ENCODE peak calls at places on chromosome 13, in seven cellular contexts. K, W, B, R, Y, D and O are unnamed samples.

GRCh38 chr13:105471683-105472082 is 1063.8 kb downstream of the EFNB2 start:
- DNase-seq in Y (no peak), D (no peak), B (no peak), R (no peak), W (no peak), K (no peak), O (peak)

GRCh38 chr13:27978301-27978968 is 9.3 kb upstream of the CDX2 start:
- DNase-seq in Y (peak), K (peak), B (no peak), W (no peak), D (no peak), R (no peak), O (no peak)

GRCh38 chr13:33771296-33771695 is 46.7 kb upstream of the RFC3 start:
- DNase-seq in W (no peak), R (no peak), D (no peak), K (no peak), Y (no peak), B (no peak), O (no peak)

GRCh38 chr13:99765869-99766268 is 205.7 kb downstream of the ZIC5 start:
- DNase-seq in D (no peak), B (no peak), K (no peak), Y (no peak), W (no peak), R (no peak), O (no peak)

GRCh38 chr13:100382787-100383186 is 205.8 kb downstream of the GGACT start:
- DNase-seq in W (no peak), Y (no peak), K (no peak), B (no peak), R (no peak), D (no peak), O (peak)

GRCh38 chr13:33379597-33379996 is 94.0 kb upstream of the STARD13 start:
- DNase-seq in W (no peak), K (no peak), D (no peak), B (no peak), R (no peak), Y (no peak), O (no peak)

GRCh38 chr13:98740131-98740530 is 12.3 kb downstream of the SLC15A1 start:
- DNase-seq in D (no peak), R (no peak), K (no peak), W (no peak), Y (no peak), B (no peak), O (no peak)

GRCh38 chr13:19680751-19681150 is 47.3 kb downstream of the MPHOSPH8 start:
- DNase-seq in W (no peak), R (no peak), B (no peak), Y (no peak), K (no peak), D (no peak), O (no peak)

GRCh38 chr13:85626603-85627002 is 172.6 kb downstream of the SLITRK6 start:
- DNase-seq in B (no peak), K (no peak), Y (no peak), R (no peak), D (no peak), W (no peak), O (no peak)

GRCh38 chr13:32731576-32731975 is 145.3 kb downstream of the PDS5B start:
- DNase-seq in W (no peak), B (no peak), K (no peak), D (no peak), R (no peak), Y (peak), O (no peak)

GRCh38 chr13:24274452-24274971 is 34.9 kb upstream of the C1QTNF9 start:
- DNase-seq in K (no peak), B (no peak), W (peak), Y (no peak), D (no peak), R (no peak), O (no peak)

GRCh38 chr13:58907347-58907746 is 1256.4 kb downstream of the DIAPH3 start:
- DNase-seq in W (no peak), B (no peak), Y (no peak), K (no peak), D (no peak), R (no peak), O (no peak)

GRCh38 chr13:30908416-30908980 is 2.4 kb downstream of the MEDAG start:
- DNase-seq in B (no peak), R (no peak), Y (peak), K (no peak), W (no peak), D (no peak), O (peak)

GRCh38 chr13:107806726-107807125 is 408.6 kb downstream of the LIG4 start:
- DNase-seq in B (no peak), R (no peak), W (no peak), Y (no peak), D (no peak), K (no peak), O (no peak)

GRCh38 chr13:100196380-100196779 is 107.5 kb downstream of the PCCA start:
- DNase-seq in W (no peak), B (no peak), D (no peak), Y (no peak), K (no peak), R (no peak), O (no peak)

GRCh38 chr13:98286814-98287213 is 109.7 kb upstream of the RNF113B start:
- DNase-seq in R (no peak), B (no peak), Y (no peak), D (no peak), K (no peak), W (no peak), O (no peak)

GRCh38 chr13:110312669-110313031 is 5.6 kb downstream of the COL4A2 start:
- DNase-seq in W (no peak), D (no peak), Y (peak), B (no peak), K (no peak), R (no peak), O (no peak)

GRCh38 chr13:49026851-49027250 is 51.1 kb downstream of the FNDC3A start:
- DNase-seq in W (no peak), D (no peak), Y (no peak), B (no peak), R (no peak), K (no peak), O (peak)

GRCh38 chr13:113969311-113969972 is 4.4 kb downstream of the C13orf46 start:
- DNase-seq in K (no peak), B (no peak), R (peak), W (no peak), Y (no peak), D (no peak), O (no peak)

GRCh38 chr13:79901336-79901735 is 420.4 kb downstream of the NDFIP2 start:
- DNase-seq in W (no peak), D (no peak), K (no peak), Y (no peak), R (no peak), B (no peak), O (no peak)

GRCh38 chr13:72504026-72504925 is 223.2 kb downstream of the MZT1 start:
- DNase-seq in K (no peak), B (no peak), W (no peak), R (no peak), Y (no peak), D (no peak), O (no peak)

GRCh38 chr13:21695536-21695935 is 24.7 kb downstream of the FGF9 start:
- DNase-seq in D (no peak), W (no peak), B (no peak), Y (no peak), R (no peak), K (peak), O (no peak)

GRCh38 chr13:98252931-98253470 is 75.9 kb upstream of the RNF113B start:
- DNase-seq in Y (peak), K (no peak), R (no peak), B (no peak), D (no peak), W (no peak), O (peak)

GRCh38 chr13:100662470-100663211 is 12.0 kb downstream of the TMTC4 start:
- DNase-seq in R (no peak), Y (no peak), W (no peak), D (no peak), B (no peak), K (no peak), O (no peak)

GRCh38 chr13:28474491-28475134 is 20.3 kb downstream of the FLT1 start:
- DNase-seq in R (no peak), W (no peak), K (no peak), Y (no peak), D (no peak), B (no peak), O (no peak)

GRCh38 chr13:49627831-49628652 is at the start of gene ARL11:
- DNase-seq in R (peak), W (no peak), D (no peak), B (peak), K (peak), Y (peak), O (no peak)

GRCh38 chr13:20064128-20064527 is 96.7 kb downstream of the GJA3 start:
- DNase-seq in R (no peak), W (peak), D (no peak), K (no peak), B (no peak), Y (no peak), O (peak)

GRCh38 chr13:75378301-75378700 is 103.7 kb downstream of the TBC1D4 start:
- DNase-seq in K (no peak), R (no peak), W (no peak), Y (no peak), B (no peak), D (no peak), O (no peak)

GRCh38 chr13:73223372-73223781 is 164.6 kb downstream of the KLF5 start:
- DNase-seq in R (no peak), Y (no peak), B (no peak), K (no peak), W (no peak), D (no peak), O (no peak)

GRCh38 chr13:50079278-50080157 is 64.3 kb downstream of the KCNRG start:
- DNase-seq in R (no peak), Y (no peak), K (peak), W (no peak), B (no peak), D (no peak), O (no peak)

GRCh38 chr13:59446391-59446790 is 717.3 kb downstream of the DIAPH3 start:
- DNase-seq in W (no peak), Y (no peak), K (no peak), R (no peak), B (no peak), D (no peak), O (no peak)

GRCh38 chr13:39130298-39130697 is 92.0 kb downstream of the NHLRC3 start:
- DNase-seq in K (no peak), W (no peak), Y (no peak), B (no peak), D (no peak), R (no peak), O (no peak)

GRCh38 chr13:88031980-88032562 is 360.9 kb downstream of the SLITRK5 start:
- DNase-seq in Y (no peak), B (no peak), K (no peak), R (no peak), W (no peak), D (no peak), O (no peak)

GRCh38 chr13:67228909-67229308 is 1.2 kb downstream of the PCDH9 start:
- DNase-seq in Y (no peak), K (no peak), B (no peak), D (no peak), W (no peak), R (no peak), O (no peak)

GRCh38 chr13:30972888-30973377 is 40.5 kb downstream of the TEX26 start:
- DNase-seq in Y (peak), K (no peak), D (no peak), W (peak), R (no peak), B (no peak), O (no peak)

GRCh38 chr13:74758188-74758587 is 624.0 kb upstream of the KLF12 start:
- DNase-seq in D (no peak), B (no peak), K (no peak), W (no peak), Y (no peak), R (no peak), O (no peak)

GRCh38 chr13:29754486-29754806 is 96.0 kb downstream of the UBL3 start:
- DNase-seq in W (no peak), K (no peak), B (no peak), R (no peak), Y (no peak), D (no peak), O (no peak)

GRCh38 chr13:99331881-99332293 is 24.7 kb upstream of the GPR183 start:
- DNase-seq in R (no peak), B (no peak), Y (no peak), D (no peak), K (no peak), W (no peak), O (no peak)

GRCh38 chr13:45700971-45701900 is 884 bp upstream of the CBY2 start:
- DNase-seq in B (no peak), K (no peak), Y (no peak), R (no peak), D (no peak), W (no peak), O (no peak)

GRCh38 chr13:51501096-51501495 is 48.3 kb upstream of the INTS6 start:
- DNase-seq in B (no peak), K (no peak), Y (no peak), W (no peak), R (no peak), D (no peak), O (no peak)

GRCh38 chr13:51501592-51502205 is 48.9 kb upstream of the INTS6 start:
- DNase-seq in B (no peak), W (no peak), Y (no peak), R (no peak), D (no peak), K (no peak), O (no peak)

GRCh38 chr13:51500687-51501086 is 47.9 kb upstream of the INTS6 start:
- DNase-seq in B (no peak), W (no peak), D (no peak), K (no peak), R (no peak), Y (no peak), O (no peak)

GRCh38 chr13:51502206-51502651 is 49.4 kb upstream of the INTS6 start:
- DNase-seq in Y (no peak), B (no peak), R (no peak), D (no peak), W (no peak), K (no peak), O (no peak)

GRCh38 chr13:51499841-51500240 is 47.0 kb upstream of the INTS6 start:
- DNase-seq in B (no peak), W (no peak), Y (no peak), D (no peak), K (no peak), R (no peak), O (no peak)
- H3K4me3 ChIP-seq in B (no peak), W (no peak), Y (no peak), D (no peak), K (no peak), R (no peak), O (no peak)

DNA sequence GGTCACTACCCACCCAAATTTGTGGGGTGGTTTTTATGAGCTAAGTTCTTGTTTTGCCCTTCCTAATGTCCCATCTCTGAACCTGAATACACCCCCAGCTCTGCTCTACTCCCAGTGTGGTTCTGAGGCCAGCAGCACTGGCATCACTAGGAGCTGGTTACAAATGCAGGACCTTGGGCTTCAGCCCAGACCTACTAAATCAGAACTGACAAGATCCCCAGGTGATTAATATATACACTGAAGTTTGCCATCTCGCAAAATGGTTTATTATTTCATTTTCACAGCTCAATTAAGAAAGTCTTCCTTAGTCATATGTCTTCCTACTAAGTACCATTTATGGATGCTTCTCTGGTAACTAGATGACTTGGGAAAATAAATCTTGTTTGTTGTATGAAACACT is 67.8 kb downstream of the FOXO1 start:
- DNase-seq in R (no peak), W (no peak), B (no peak), Y (no peak), D (no peak), K (no peak), O (no peak)
- H3K4me3 ChIP-seq in R (no peak), W (no peak), B (no peak), Y (no peak), D (no peak), K (no peak), O (no peak)

DNA sequence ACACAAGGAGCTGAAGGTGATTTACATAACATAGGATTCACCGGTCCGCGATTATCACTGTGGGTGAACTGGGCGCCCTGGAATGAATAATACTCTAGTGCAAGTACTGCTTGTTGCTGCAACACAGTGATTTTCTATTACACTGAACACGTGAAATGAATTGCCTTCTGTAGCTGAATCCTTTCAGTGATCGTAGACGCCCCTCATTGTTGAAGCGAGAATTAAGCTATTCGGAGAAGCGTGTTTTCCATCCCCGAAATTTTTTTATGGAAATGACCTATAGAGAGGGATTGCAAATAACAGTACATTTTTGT is 2.7 kb upstream of the MAB21L1 start:
- DNase-seq in K (no peak), B (no peak), Y (no peak), D (no peak), R (no peak), W (no peak), O (no peak)
- H3K4me3 ChIP-seq in K (no peak), B (no peak), Y (no peak), D (no peak), R (no peak), W (no peak), O (no peak)

GRCh38 chr13:44431150-44431549 is 57.5 kb downstream of the SERP2 start:
- DNase-seq in K (peak), R (no peak), B (no peak), D (no peak), Y (peak), W (no peak), O (no peak)

GRCh38 chr13:44434441-44435141 is 61.0 kb downstream of the SERP2 start:
- DNase-seq in D (no peak), W (no peak), R (no peak), B (no peak), K (no peak), Y (no peak), O (no peak)

GRCh38 chr13:44433863-44434262 is 60.2 kb downstream of the SERP2 start:
- DNase-seq in D (no peak), Y (no peak), B (no peak), R (no peak), K (no peak), W (no peak), O (no peak)

GRCh38 chr13:44435142-44435982 is 61.7 kb downstream of the SERP2 start:
- DNase-seq in K (peak), Y (peak), W (peak), D (peak), B (peak), R (peak), O (peak)

DNA sequence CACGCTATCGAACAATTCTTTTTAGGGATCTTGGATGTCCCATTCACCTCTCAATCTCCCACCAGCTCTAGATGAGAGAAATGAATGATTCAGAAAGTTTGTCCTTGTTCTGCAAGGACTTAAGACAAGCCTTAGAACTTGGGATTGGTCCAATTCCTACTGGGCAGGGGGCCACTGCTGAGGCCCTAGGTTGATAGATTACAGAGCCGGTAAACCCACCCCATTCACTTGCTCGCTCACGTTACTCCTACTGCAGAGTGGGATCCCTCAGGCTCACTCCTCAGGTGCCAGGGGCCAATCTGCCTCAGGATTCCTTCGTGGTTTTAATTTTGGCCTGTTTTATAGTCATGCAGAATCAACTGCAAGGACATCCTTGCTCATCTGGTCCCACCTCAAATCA is 59.0 kb downstream of the SERP2 start:
- DNase-seq in K (no peak), B (no peak), Y (no peak), W (no peak), R (no peak), D (no peak), O (no peak)
- H3K4me3 ChIP-seq in K (no peak), B (no peak), Y (no peak), W (no peak), R (peak), D (no peak), O (no peak)

DNA sequence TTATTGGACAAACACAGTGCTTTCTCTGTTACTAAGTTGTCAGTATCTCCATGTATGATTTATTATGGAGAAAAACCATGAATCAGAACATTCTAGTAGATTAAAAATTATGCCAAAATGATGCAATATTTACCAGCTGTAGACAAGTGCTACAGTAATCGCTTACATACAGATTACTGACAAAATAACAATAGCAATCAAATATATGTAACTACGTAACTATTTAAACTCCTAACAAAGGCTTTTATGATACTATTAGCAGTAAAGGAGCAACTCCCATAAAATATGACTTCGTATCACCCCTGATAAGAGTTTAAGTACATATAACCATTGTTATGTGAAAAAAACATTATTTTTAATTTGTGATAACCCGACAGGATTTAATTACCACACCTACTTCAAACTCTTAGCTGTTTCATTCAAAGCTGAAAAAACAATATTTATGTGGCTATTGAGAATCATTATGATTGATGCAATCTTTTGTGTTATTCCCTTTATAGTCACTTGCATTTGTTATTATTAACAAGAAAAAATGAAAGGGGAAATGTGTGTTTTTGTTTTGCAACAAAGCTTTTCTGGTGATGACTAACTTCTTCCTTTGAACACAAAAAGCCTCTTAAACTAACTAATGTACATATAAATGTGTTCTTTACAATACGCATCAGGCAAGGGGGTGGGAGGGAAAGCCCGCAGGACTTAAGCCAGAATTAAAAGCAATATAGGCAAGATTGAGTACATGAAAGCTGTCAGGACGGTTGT is 147.4 kb downstream of the ABCC4 start:
- DNase-seq in Y (no peak), K (peak), D (no peak), W (no peak), R (no peak), B (no peak), O (peak)
- H3K4me3 ChIP-seq in Y (no peak), K (no peak), D (no peak), W (no peak), R (no peak), B (no peak), O (no peak)

GRCh38 chr13:44331446-44331845 is 42.2 kb upstream of the SERP2 start:
- DNase-seq in K (no peak), B (no peak), R (no peak), Y (no peak), W (no peak), D (no peak), O (no peak)
- H3K4me3 ChIP-seq in K (no peak), B (no peak), R (no peak), Y (no peak), W (no peak), D (no peak), O (no peak)

DNA sequence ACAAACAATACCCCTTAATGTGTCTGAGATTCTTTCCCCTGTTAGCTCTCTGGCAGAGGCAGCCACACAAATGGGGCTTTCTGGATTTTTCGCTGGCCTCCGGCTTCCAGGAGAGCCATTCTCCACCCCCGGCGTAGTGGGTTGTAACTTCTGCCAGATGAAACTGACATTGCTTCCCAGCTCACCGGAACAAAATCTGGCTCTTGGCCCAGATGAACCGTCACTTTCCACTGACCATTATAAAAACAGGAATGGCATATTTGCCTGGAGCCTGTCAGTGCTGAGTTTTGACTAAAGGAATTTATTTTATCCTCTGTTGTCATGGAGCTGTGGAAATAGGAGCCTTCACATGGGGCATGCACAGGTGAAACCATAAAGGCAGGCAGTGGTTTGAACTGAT is 120.6 kb upstream of the GPR12 start:
- DNase-seq in B (no peak), R (no peak), Y (no peak), W (peak), K (no peak), D (no peak), O (no peak)
- H3K4me3 ChIP-seq in B (no peak), R (no peak), Y (no peak), W (no peak), K (no peak), D (peak), O (no peak)